ENCODE peak calls at places on chromosomes 4 and X, in eight cellular contexts. One of them, this sample, is unnamed.

GRCh38 chr4:76518241-76518640 is 83.2 kb downstream of the SHROOM3 start:
- DNase-seq in activated CD8-positive, alpha-beta memory T cell treated with anti-CD3 and anti-CD28 coated beads, Interleukin-2, amount 50 U/mL, for 48 hours: no peak
- DNase-seq in MCF 10A: no peak
- DNase-seq in fibroblast of mammary gland: peak; percentile 55
- DNase-seq in H4: no peak
- DNase-seq in Ammon's horn: no peak
- DNase-seq in GM13977: no peak
- DNase-seq in AG10803: peak; percentile 29
- DNase-seq in this sample: no peak

GRCh38 chr4:78592104-78592783 is 40.7 kb downstream of the ANXA3 start:
- DNase-seq in activated CD8-positive, alpha-beta memory T cell treated with anti-CD3 and anti-CD28 coated beads, Interleukin-2, amount 50 U/mL, for 48 hours: no peak
- DNase-seq in MCF 10A: peak; percentile 35
- DNase-seq in fibroblast of mammary gland: no peak
- DNase-seq in H4: no peak
- DNase-seq in Ammon's horn: no peak
- DNase-seq in GM13977: peak; percentile 13
- DNase-seq in AG10803: no peak
- DNase-seq in this sample: no peak

GRCh38 chr4:152220201-152220666 is 315.7 kb downstream of the FBXW7 start:
- DNase-seq in activated CD8-positive, alpha-beta memory T cell treated with anti-CD3 and anti-CD28 coated beads, Interleukin-2, amount 50 U/mL, for 48 hours: peak; percentile 53
- DNase-seq in MCF 10A: peak; percentile 30
- DNase-seq in fibroblast of mammary gland: peak; percentile 76
- DNase-seq in H4: peak; percentile 43
- DNase-seq in Ammon's horn: no peak
- DNase-seq in GM13977: peak; percentile 13
- DNase-seq in AG10803: peak; percentile 41
- DNase-seq in this sample: no peak

GRCh38 chrX:113400193-113400704 is 559.6 kb upstream of the AMOT start:
- DNase-seq in activated CD8-positive, alpha-beta memory T cell treated with anti-CD3 and anti-CD28 coated beads, Interleukin-2, amount 50 U/mL, for 48 hours: no peak
- DNase-seq in MCF 10A: peak; percentile 24
- DNase-seq in fibroblast of mammary gland: no peak
- DNase-seq in H4: peak; percentile 46
- DNase-seq in Ammon's horn: no peak
- DNase-seq in GM13977: no peak
- DNase-seq in AG10803: peak; percentile 18
- DNase-seq in this sample: no peak

GRCh38 chrX:124736553-124737240 is 390.3 kb downstream of the SH2D1A start:
- DNase-seq in activated CD8-positive, alpha-beta memory T cell treated with anti-CD3 and anti-CD28 coated beads, Interleukin-2, amount 50 U/mL, for 48 hours: peak; percentile 53
- DNase-seq in MCF 10A: no peak
- DNase-seq in fibroblast of mammary gland: no peak
- DNase-seq in H4: no peak
- DNase-seq in Ammon's horn: no peak
- DNase-seq in GM13977: no peak
- DNase-seq in AG10803: no peak
- DNase-seq in this sample: no peak

GRCh38 chrX:48956728-48957414 is 536 bp downstream of the OTUD5 start:
- DNase-seq in activated CD8-positive, alpha-beta memory T cell treated with anti-CD3 and anti-CD28 coated beads, Interleukin-2, amount 50 U/mL, for 48 hours: peak; percentile 66
- DNase-seq in MCF 10A: no peak
- DNase-seq in fibroblast of mammary gland: no peak
- DNase-seq in H4: no peak
- DNase-seq in Ammon's horn: no peak
- DNase-seq in GM13977: no peak
- DNase-seq in AG10803: no peak
- DNase-seq in this sample: no peak

GRCh38 chr4:10066206-10066605 is 44.9 kb upstream of the SLC2A9 start:
- DNase-seq in activated CD8-positive, alpha-beta memory T cell treated with anti-CD3 and anti-CD28 coated beads, Interleukin-2, amount 50 U/mL, for 48 hours: no peak
- DNase-seq in MCF 10A: no peak
- DNase-seq in fibroblast of mammary gland: no peak
- DNase-seq in H4: no peak
- DNase-seq in Ammon's horn: no peak
- DNase-seq in GM13977: no peak
- DNase-seq in AG10803: peak; percentile 60
- DNase-seq in this sample: no peak

GRCh38 chrX:144335402-144335801 is 451.5 kb downstream of the UBE2NL start:
- DNase-seq in activated CD8-positive, alpha-beta memory T cell treated with anti-CD3 and anti-CD28 coated beads, Interleukin-2, amount 50 U/mL, for 48 hours: no peak
- DNase-seq in MCF 10A: peak; percentile 25
- DNase-seq in fibroblast of mammary gland: no peak
- DNase-seq in H4: no peak
- DNase-seq in Ammon's horn: no peak
- DNase-seq in GM13977: no peak
- DNase-seq in AG10803: no peak
- DNase-seq in this sample: no peak

GRCh38 chr4:169225058-169225751 is 45.6 kb downstream of the SH3RF1 start:
- DNase-seq in activated CD8-positive, alpha-beta memory T cell treated with anti-CD3 and anti-CD28 coated beads, Interleukin-2, amount 50 U/mL, for 48 hours: no peak
- DNase-seq in MCF 10A: peak; percentile 91
- DNase-seq in fibroblast of mammary gland: peak; percentile 98
- DNase-seq in H4: peak; percentile 77
- DNase-seq in Ammon's horn: no peak
- DNase-seq in GM13977: no peak
- DNase-seq in AG10803: peak; percentile 95
- DNase-seq in this sample: peak; percentile 98

GRCh38 chrX:109856974-109857373 is 123.9 kb upstream of the ACSL4 start:
- DNase-seq in activated CD8-positive, alpha-beta memory T cell treated with anti-CD3 and anti-CD28 coated beads, Interleukin-2, amount 50 U/mL, for 48 hours: no peak
- DNase-seq in MCF 10A: peak; percentile 60
- DNase-seq in fibroblast of mammary gland: peak; percentile 34
- DNase-seq in H4: no peak
- DNase-seq in Ammon's horn: peak; percentile 6
- DNase-seq in GM13977: no peak
- DNase-seq in AG10803: no peak
- DNase-seq in this sample: no peak

GRCh38 chr4:86918539-86919072 is 16.2 kb upstream of the AFF1 start:
- DNase-seq in activated CD8-positive, alpha-beta memory T cell treated with anti-CD3 and anti-CD28 coated beads, Interleukin-2, amount 50 U/mL, for 48 hours: no peak
- DNase-seq in MCF 10A: peak; percentile 21
- DNase-seq in fibroblast of mammary gland: peak; percentile 92
- DNase-seq in H4: no peak
- DNase-seq in Ammon's horn: no peak
- DNase-seq in GM13977: no peak
- DNase-seq in AG10803: peak; percentile 82
- DNase-seq in this sample: peak; percentile 88

GRCh38 chr4:7189066-7189465 is 3.3 kb upstream of the SORCS2 start:
- DNase-seq in activated CD8-positive, alpha-beta memory T cell treated with anti-CD3 and anti-CD28 coated beads, Interleukin-2, amount 50 U/mL, for 48 hours: peak; percentile 33
- DNase-seq in MCF 10A: no peak
- DNase-seq in fibroblast of mammary gland: no peak
- DNase-seq in H4: no peak
- DNase-seq in Ammon's horn: no peak
- DNase-seq in GM13977: no peak
- DNase-seq in AG10803: no peak
- DNase-seq in this sample: no peak